ENCODE peak calls at places on chromosomes 12 and 14, in nine cellular contexts. U, L, F, E, M, W, Y, Z and C are unnamed samples.
A peak's percentile ranks its signal among the peaks of the same experiment; 100 is the strongest.

GRCh38 chr14:92506230-92506629 is 7.4 kb upstream of the RIN3 start:
- DNase-seq in U (no peak), L (no peak), F (no peak), E (no peak), M (no peak), W (no peak), Y (no peak), Z (no peak), C (no peak)

GRCh38 chr12:47367912-47368537 is 288.3 kb upstream of the AMIGO2 start:
- DNase-seq in U (no peak), L (no peak), F (no peak), E (no peak), M (no peak), W (no peak), Y (no peak), Z (no peak), C (no peak)

GRCh38 chr14:50527970-50528369 is 4.4 kb downstream of the MAP4K5 start:
- DNase-seq in U (no peak), L (no peak), F (no peak), E (no peak), M (peak; percentile 41), W (no peak), Y (no peak), Z (no peak), C (no peak)

GRCh38 chr12:13104403-13104802 is 936 bp upstream of the GSG1 start:
- DNase-seq in U (no peak), L (no peak), F (no peak), E (no peak), M (no peak), W (no peak), Y (no peak), Z (no peak), C (no peak)

GRCh38 chr14:80313806-80314205 is 102.5 kb upstream of the DIO2 start:
- DNase-seq in U (no peak), L (no peak), F (no peak), E (no peak), M (no peak), W (no peak), Y (no peak), Z (no peak), C (no peak)

GRCh38 chr14:83463500-83464098 is 1929.9 kb upstream of the SEL1L start:
- DNase-seq in U (peak; percentile 44), L (peak; percentile 20), F (peak; percentile 75), E (no peak), M (peak; percentile 27), W (no peak), Y (no peak), Z (no peak), C (peak; percentile 15)

GRCh38 chr14:100012478-100012925 is 52.7 kb upstream of the EVL start:
- DNase-seq in U (no peak), L (no peak), F (no peak), E (no peak), M (peak; percentile 90), W (no peak), Y (peak; percentile 65), Z (no peak), C (no peak)

GRCh38 chr14:96797188-96797942 is at the start of gene VRK1:
- DNase-seq in U (peak; percentile 97), L (peak; percentile 95), F (peak; percentile 98), E (peak; percentile 97), M (peak; percentile 90), W (peak; percentile 84), Y (peak; percentile 87), Z (peak; percentile 97), C (peak; percentile 94)

GRCh38 chr12:46998811-46999368 is 80.5 kb upstream of the PCED1B start:
- DNase-seq in U (no peak), L (no peak), F (no peak), E (no peak), M (peak; percentile 61), W (no peak), Y (no peak), Z (no peak), C (no peak)

GRCh38 chr12:108966378-108967151 is 54.3 kb downstream of the SVOP start:
- DNase-seq in U (no peak), L (no peak), F (no peak), E (no peak), M (no peak), W (no peak), Y (no peak), Z (no peak), C (no peak)

GRCh38 chr14:98912655-98913054 is 359.3 kb downstream of the BCL11B start:
- DNase-seq in U (no peak), L (no peak), F (no peak), E (no peak), M (no peak), W (no peak), Y (no peak), Z (no peak), C (no peak)

GRCh38 chr12:116537149-116537904 is 21.9 kb upstream of the MAP1LC3B2 start:
- DNase-seq in U (peak; percentile 12), L (no peak), F (no peak), E (no peak), M (no peak), W (no peak), Y (no peak), Z (no peak), C (no peak)

DNA sequence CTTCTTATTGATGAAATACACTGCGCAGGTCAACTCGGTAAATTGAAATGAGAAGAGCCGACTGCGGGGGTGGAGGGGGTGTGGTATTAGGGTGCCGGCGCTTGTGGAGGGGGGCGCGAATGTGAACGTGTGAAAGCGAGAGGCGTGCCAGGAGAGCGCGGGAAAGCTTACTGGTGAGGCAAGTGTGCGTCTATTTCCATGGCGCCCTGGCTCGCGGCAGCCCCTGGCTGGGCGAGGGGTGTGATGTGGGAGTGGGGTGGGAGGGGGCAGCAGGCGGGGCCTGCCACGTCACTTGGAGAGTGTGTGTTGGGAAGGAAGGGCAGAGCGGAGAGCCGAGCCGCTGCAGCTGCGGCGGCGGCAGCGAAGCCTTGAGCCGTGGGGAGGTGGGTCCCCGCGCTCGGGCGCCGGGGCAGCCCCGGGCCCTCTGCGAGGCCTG is 88.8 kb downstream of the GALNT8 start:
- DNase-seq in U (no peak), L (no peak), F (peak; percentile 85), E (no peak), M (no peak), W (no peak), Y (no peak), Z (no peak), C (no peak)
- H3K4me3 ChIP-seq in U (no peak overlapping the region), L (no peak overlapping the region), F (peak overlapping the region; percentile 40), E (no peak overlapping the region), M (no peak overlapping the region), W (peak overlapping the region; percentile 77), Y (peak overlapping the region; percentile 49), Z (peak overlapping the region; percentile 24), C (peak overlapping the region; percentile 17)

GRCh38 chr12:76083761-76084276 is 666 bp downstream of the NAP1L1 start:
- DNase-seq in U (peak; percentile 75), L (peak; percentile 66), F (peak; percentile 94), E (peak; percentile 76), M (peak; percentile 58), W (peak; percentile 17), Y (peak; percentile 31), Z (peak; percentile 79), C (peak; percentile 56)

GRCh38 chr12:76083246-76083735 is 1.2 kb downstream of the NAP1L1 start:
- DNase-seq in U (no peak), L (no peak), F (no peak), E (no peak), M (no peak), W (no peak), Y (no peak), Z (no peak), C (no peak)

GRCh38 chr12:76080729-76081415 is 3.6 kb downstream of the NAP1L1 start:
- DNase-seq in U (no peak), L (no peak), F (peak; percentile 77), E (no peak), M (no peak), W (no peak), Y (no peak), Z (no peak), C (no peak)

GRCh38 chr12:76080017-76080728 is 4.3 kb downstream of the NAP1L1 start:
- DNase-seq in U (no peak), L (no peak), F (no peak), E (no peak), M (no peak), W (no peak), Y (no peak), Z (no peak), C (no peak)

GRCh38 chr12:76081909-76082308 is 2.6 kb downstream of the NAP1L1 start:
- DNase-seq in U (no peak), L (no peak), F (no peak), E (no peak), M (no peak), W (no peak), Y (no peak), Z (no peak), C (no peak)
- H3K4me3 ChIP-seq in U (no peak overlapping the region), L (no peak overlapping the region), F (no peak overlapping the region), E (no peak overlapping the region), M (peak overlapping the region; percentile 36), W (no peak overlapping the region), Y (no peak overlapping the region), Z (no peak overlapping the region), C (no peak overlapping the region)

DNA sequence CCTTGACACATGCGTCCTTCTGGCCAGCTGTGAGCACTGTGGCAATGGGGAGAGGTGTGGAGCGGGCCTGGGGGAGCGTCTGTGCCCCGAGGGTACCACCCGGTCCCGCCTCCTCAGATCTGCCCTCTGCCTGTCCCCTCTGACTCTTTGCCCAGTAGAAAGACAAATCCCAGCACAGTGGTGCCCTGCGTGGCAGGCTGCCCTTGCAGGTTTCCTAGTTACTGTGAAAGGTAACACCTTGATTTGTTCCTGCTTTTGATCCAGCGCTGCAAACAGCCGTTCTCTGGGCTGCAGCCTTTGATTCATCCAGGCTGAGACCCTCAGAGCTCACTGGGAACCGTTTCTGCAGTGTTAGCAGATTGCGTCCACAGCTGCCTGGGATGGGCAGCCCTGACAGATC is 16.4 kb downstream of the FBRSL1 start:
- DNase-seq in U (no peak), L (no peak), F (no peak), E (no peak), M (no peak), W (no peak), Y (no peak), Z (no peak), C (no peak)
- H3K4me3 ChIP-seq in U (no peak overlapping the region), L (no peak overlapping the region), F (no peak overlapping the region), E (no peak overlapping the region), M (no peak overlapping the region), W (peak overlapping the region; percentile 53), Y (peak overlapping the region; percentile 1), Z (no peak overlapping the region), C (peak overlapping the region; percentile 2)

GRCh38 chr12:2256453-2256852 is 203.7 kb downstream of the CACNA1C start:
- DNase-seq in U (no peak), L (no peak), F (no peak), E (no peak), M (no peak), W (no peak), Y (peak; percentile 66), Z (no peak), C (no peak)

GRCh38 chr12:2258035-2258434 is 205.2 kb downstream of the CACNA1C start:
- DNase-seq in U (no peak), L (no peak), F (no peak), E (no peak), M (peak; percentile 50), W (no peak), Y (no peak), Z (no peak), C (no peak)

GRCh38 chr12:2251485-2252179 is 198.8 kb downstream of the CACNA1C start:
- DNase-seq in U (no peak), L (no peak), F (no peak), E (no peak), M (no peak), W (no peak), Y (no peak), Z (no peak), C (no peak)

GRCh38 chr12:2256915-2257314 is 204.1 kb downstream of the CACNA1C start:
- DNase-seq in U (no peak), L (no peak), F (no peak), E (no peak), M (peak; percentile 30), W (no peak), Y (no peak), Z (no peak), C (no peak)

GRCh38 chr12:2255301-2255700 is 202.5 kb downstream of the CACNA1C start:
- DNase-seq in U (no peak), L (no peak), F (no peak), E (no peak), M (no peak), W (no peak), Y (no peak), Z (no peak), C (no peak)
- H3K4me3 ChIP-seq in U (no peak overlapping the region), L (no peak overlapping the region), F (no peak overlapping the region), E (no peak overlapping the region), M (no peak overlapping the region), W (no peak overlapping the region), Y (no peak overlapping the region), Z (no peak overlapping the region), C (no peak overlapping the region)